ENCODE peak calls at places on chromosomes 13 and 19, in seven cellular contexts. One of them, this sample, is unnamed.

GRCh38 chr13:100633461-100633860 is 41.1 kb downstream of the TMTC4 start:
- DNase-seq in fibroblast of mammary gland: peak
- DNase-seq in gastrocnemius medialis: no peak
- DNase-seq in cardiac fibroblast: peak
- DNase-seq in breast epithelium: no peak
- DNase-seq in K562: no peak
- DNase-seq in CD4-positive, alpha-beta memory T cell: no peak
- DNase-seq in this sample: no peak

GRCh38 chr19:58569191-58569942 is 3.8 kb downstream of the MZF1 start:
- DNase-seq in fibroblast of mammary gland: no peak
- DNase-seq in gastrocnemius medialis: no peak
- DNase-seq in cardiac fibroblast: no peak
- DNase-seq in breast epithelium: no peak
- DNase-seq in K562: no peak
- DNase-seq in CD4-positive, alpha-beta memory T cell: no peak
- DNase-seq in this sample: no peak

GRCh38 chr19:30274987-30275386 is 97.2 kb upstream of the ZNF536 start:
- DNase-seq in fibroblast of mammary gland: no peak
- DNase-seq in gastrocnemius medialis: no peak
- DNase-seq in cardiac fibroblast: no peak
- DNase-seq in breast epithelium: no peak
- DNase-seq in K562: no peak
- DNase-seq in CD4-positive, alpha-beta memory T cell: no peak
- DNase-seq in this sample: no peak

GRCh38 chr13:20049558-20050473 is 91.3 kb downstream of the ZMYM2 start:
- DNase-seq in fibroblast of mammary gland: no peak
- DNase-seq in gastrocnemius medialis: no peak
- DNase-seq in cardiac fibroblast: no peak
- DNase-seq in breast epithelium: no peak
- DNase-seq in K562: no peak
- DNase-seq in CD4-positive, alpha-beta memory T cell: no peak
- DNase-seq in this sample: no peak

GRCh38 chr19:10533656-10534386 is 9.9 kb upstream of the ATG4D start:
- DNase-seq in fibroblast of mammary gland: peak
- DNase-seq in gastrocnemius medialis: no peak
- DNase-seq in cardiac fibroblast: peak
- DNase-seq in breast epithelium: no peak
- DNase-seq in K562: no peak
- DNase-seq in CD4-positive, alpha-beta memory T cell: no peak
- DNase-seq in this sample: no peak

GRCh38 chr19:16258440-16258903 is 60.8 kb downstream of the AP1M1 start:
- DNase-seq in fibroblast of mammary gland: no peak
- DNase-seq in gastrocnemius medialis: peak
- DNase-seq in cardiac fibroblast: peak
- DNase-seq in breast epithelium: peak
- DNase-seq in K562: peak
- DNase-seq in CD4-positive, alpha-beta memory T cell: no peak
- DNase-seq in this sample: no peak

GRCh38 chr13:74406439-74406838 is 272.2 kb upstream of the KLF12 start:
- DNase-seq in fibroblast of mammary gland: peak
- DNase-seq in gastrocnemius medialis: no peak
- DNase-seq in cardiac fibroblast: no peak
- DNase-seq in breast epithelium: no peak
- DNase-seq in K562: no peak
- DNase-seq in CD4-positive, alpha-beta memory T cell: no peak
- DNase-seq in this sample: no peak

GRCh38 chr13:74036373-74036772 is 97.8 kb downstream of the KLF12 start:
- DNase-seq in fibroblast of mammary gland: no peak
- DNase-seq in gastrocnemius medialis: no peak
- DNase-seq in cardiac fibroblast: no peak
- DNase-seq in breast epithelium: peak
- DNase-seq in K562: no peak
- DNase-seq in CD4-positive, alpha-beta memory T cell: no peak
- DNase-seq in this sample: no peak

GRCh38 chr13:23578411-23579071 is 8.3 kb downstream of the TNFRSF19 start:
- DNase-seq in fibroblast of mammary gland: peak
- DNase-seq in gastrocnemius medialis: peak
- DNase-seq in cardiac fibroblast: peak
- DNase-seq in breast epithelium: peak
- DNase-seq in K562: peak
- DNase-seq in CD4-positive, alpha-beta memory T cell: peak
- DNase-seq in this sample: peak

GRCh38 chr19:38975214-38975860 is at the start of gene FBXO17:
- DNase-seq in fibroblast of mammary gland: peak
- DNase-seq in gastrocnemius medialis: no peak
- DNase-seq in cardiac fibroblast: peak
- DNase-seq in breast epithelium: no peak
- DNase-seq in K562: peak
- DNase-seq in CD4-positive, alpha-beta memory T cell: no peak
- DNase-seq in this sample: no peak

GRCh38 chr13:43305416-43305815 is 282.0 kb downstream of the DNAJC15 start:
- DNase-seq in fibroblast of mammary gland: peak
- DNase-seq in gastrocnemius medialis: no peak
- DNase-seq in cardiac fibroblast: peak
- DNase-seq in breast epithelium: no peak
- DNase-seq in K562: no peak
- DNase-seq in CD4-positive, alpha-beta memory T cell: no peak
- DNase-seq in this sample: no peak

GRCh38 chr13:96075953-96076543 is 13.9 kb upstream of the HS6ST3 start:
- DNase-seq in fibroblast of mammary gland: peak
- DNase-seq in gastrocnemius medialis: no peak
- DNase-seq in cardiac fibroblast: peak
- DNase-seq in breast epithelium: no peak
- DNase-seq in K562: peak
- DNase-seq in CD4-positive, alpha-beta memory T cell: no peak
- DNase-seq in this sample: peak

GRCh38 chr13:31035162-31035951 is 102.9 kb downstream of the TEX26 start:
- DNase-seq in fibroblast of mammary gland: peak
- DNase-seq in gastrocnemius medialis: no peak
- DNase-seq in cardiac fibroblast: peak
- DNase-seq in breast epithelium: no peak
- DNase-seq in K562: no peak
- DNase-seq in CD4-positive, alpha-beta memory T cell: no peak
- DNase-seq in this sample: no peak

GRCh38 chr13:46160474-46161066 is 21.4 kb downstream of the LCP1 start:
- DNase-seq in fibroblast of mammary gland: peak
- DNase-seq in gastrocnemius medialis: no peak
- DNase-seq in cardiac fibroblast: peak
- DNase-seq in breast epithelium: no peak
- DNase-seq in K562: peak
- DNase-seq in CD4-positive, alpha-beta memory T cell: peak
- DNase-seq in this sample: peak

GRCh38 chr19:45885556-45886426 is at the start of gene IRF2BP1:
- DNase-seq in fibroblast of mammary gland: peak
- DNase-seq in gastrocnemius medialis: peak
- DNase-seq in cardiac fibroblast: peak
- DNase-seq in breast epithelium: peak
- DNase-seq in K562: peak
- DNase-seq in CD4-positive, alpha-beta memory T cell: peak
- DNase-seq in this sample: peak

GRCh38 chr13:76904507-76904906 is 18.3 kb upstream of the KCTD12 start:
- DNase-seq in fibroblast of mammary gland: no peak
- DNase-seq in gastrocnemius medialis: no peak
- DNase-seq in cardiac fibroblast: peak
- DNase-seq in breast epithelium: no peak
- DNase-seq in K562: no peak
- DNase-seq in CD4-positive, alpha-beta memory T cell: no peak
- DNase-seq in this sample: no peak

GRCh38 chr19:29129148-29129547 is 83.8 kb downstream of the UQCRFS1 start:
- DNase-seq in fibroblast of mammary gland: no peak
- DNase-seq in gastrocnemius medialis: no peak
- DNase-seq in cardiac fibroblast: no peak
- DNase-seq in breast epithelium: no peak
- DNase-seq in K562: no peak
- DNase-seq in CD4-positive, alpha-beta memory T cell: no peak
- DNase-seq in this sample: no peak

GRCh38 chr19:30997222-30997621 is 352.0 kb downstream of the TSHZ3 start:
- DNase-seq in fibroblast of mammary gland: no peak
- DNase-seq in gastrocnemius medialis: no peak
- DNase-seq in cardiac fibroblast: no peak
- DNase-seq in breast epithelium: no peak
- DNase-seq in K562: no peak
- DNase-seq in CD4-positive, alpha-beta memory T cell: no peak
- DNase-seq in this sample: no peak

GRCh38 chr13:94968040-94968756 is 255.9 kb upstream of the SOX21 start:
- DNase-seq in fibroblast of mammary gland: no peak
- DNase-seq in gastrocnemius medialis: no peak
- DNase-seq in cardiac fibroblast: peak
- DNase-seq in breast epithelium: no peak
- DNase-seq in K562: no peak
- DNase-seq in CD4-positive, alpha-beta memory T cell: no peak
- DNase-seq in this sample: no peak
- H3K4me3 ChIP-seq in fibroblast of mammary gland: peak
- H3K4me3 ChIP-seq in gastrocnemius medialis: peak
- H3K4me3 ChIP-seq in cardiac fibroblast: peak
- H3K4me3 ChIP-seq in breast epithelium: peak
- H3K4me3 ChIP-seq in K562: no peak
- H3K4me3 ChIP-seq in CD4-positive, alpha-beta memory T cell: no peak
- H3K4me3 ChIP-seq in this sample: no peak

GRCh38 chr19:1566392-1567115 is 1.6 kb downstream of the MEX3D start:
- DNase-seq in fibroblast of mammary gland: peak
- DNase-seq in gastrocnemius medialis: no peak
- DNase-seq in cardiac fibroblast: peak
- DNase-seq in breast epithelium: peak
- DNase-seq in K562: no peak
- DNase-seq in CD4-positive, alpha-beta memory T cell: no peak
- DNase-seq in this sample: no peak
- H3K4me3 ChIP-seq in fibroblast of mammary gland: peak
- H3K4me3 ChIP-seq in gastrocnemius medialis: peak
- H3K4me3 ChIP-seq in cardiac fibroblast: peak
- H3K4me3 ChIP-seq in breast epithelium: peak
- H3K4me3 ChIP-seq in K562: peak
- H3K4me3 ChIP-seq in CD4-positive, alpha-beta memory T cell: no peak
- H3K4me3 ChIP-seq in this sample: no peak

GRCh38 chr19:49536921-49537462 is 9.2 kb downstream of the RCN3 start:
- DNase-seq in fibroblast of mammary gland: no peak
- DNase-seq in gastrocnemius medialis: no peak
- DNase-seq in cardiac fibroblast: no peak
- DNase-seq in breast epithelium: no peak
- DNase-seq in K562: no peak
- DNase-seq in CD4-positive, alpha-beta memory T cell: no peak
- DNase-seq in this sample: no peak

GRCh38 chr19:49538643-49539042 is 10.8 kb downstream of the RCN3 start:
- DNase-seq in fibroblast of mammary gland: no peak
- DNase-seq in gastrocnemius medialis: no peak
- DNase-seq in cardiac fibroblast: no peak
- DNase-seq in breast epithelium: no peak
- DNase-seq in K562: no peak
- DNase-seq in CD4-positive, alpha-beta memory T cell: no peak
- DNase-seq in this sample: no peak

GRCh38 chr19:49533551-49534488 is 6.0 kb downstream of the RCN3 start:
- DNase-seq in fibroblast of mammary gland: peak
- DNase-seq in gastrocnemius medialis: peak
- DNase-seq in cardiac fibroblast: peak
- DNase-seq in breast epithelium: peak
- DNase-seq in K562: peak
- DNase-seq in CD4-positive, alpha-beta memory T cell: peak
- DNase-seq in this sample: no peak

GRCh38 chr19:49530708-49531107 is 2.9 kb downstream of the RCN3 start:
- DNase-seq in fibroblast of mammary gland: no peak
- DNase-seq in gastrocnemius medialis: no peak
- DNase-seq in cardiac fibroblast: no peak
- DNase-seq in breast epithelium: no peak
- DNase-seq in K562: no peak
- DNase-seq in CD4-positive, alpha-beta memory T cell: no peak
- DNase-seq in this sample: no peak

GRCh38 chr19:49534632-49535385 is 7.0 kb downstream of the RCN3 start:
- DNase-seq in fibroblast of mammary gland: no peak
- DNase-seq in gastrocnemius medialis: no peak
- DNase-seq in cardiac fibroblast: no peak
- DNase-seq in breast epithelium: no peak
- DNase-seq in K562: no peak
- DNase-seq in CD4-positive, alpha-beta memory T cell: no peak
- DNase-seq in this sample: peak
- H3K4me3 ChIP-seq in fibroblast of mammary gland: no peak
- H3K4me3 ChIP-seq in gastrocnemius medialis: peak
- H3K4me3 ChIP-seq in cardiac fibroblast: no peak
- H3K4me3 ChIP-seq in breast epithelium: peak
- H3K4me3 ChIP-seq in K562: peak
- H3K4me3 ChIP-seq in CD4-positive, alpha-beta memory T cell: peak
- H3K4me3 ChIP-seq in this sample: peak

GRCh38 chr13:27967736-27968315 is 1.3 kb downstream of the CDX2 start:
- DNase-seq in fibroblast of mammary gland: no peak
- DNase-seq in gastrocnemius medialis: no peak
- DNase-seq in cardiac fibroblast: no peak
- DNase-seq in breast epithelium: no peak
- DNase-seq in K562: no peak
- DNase-seq in CD4-positive, alpha-beta memory T cell: no peak
- DNase-seq in this sample: no peak
- H3K4me3 ChIP-seq in fibroblast of mammary gland: no peak
- H3K4me3 ChIP-seq in gastrocnemius medialis: no peak
- H3K4me3 ChIP-seq in cardiac fibroblast: no peak
- H3K4me3 ChIP-seq in breast epithelium: no peak
- H3K4me3 ChIP-seq in K562: no peak
- H3K4me3 ChIP-seq in CD4-positive, alpha-beta memory T cell: no peak
- H3K4me3 ChIP-seq in this sample: no peak